ENCODE peak calls at places on chromosomes 3 and 15, in four cellular contexts. One of them, this sample, is unnamed. For H3K4me1, the result is how much of the 10 kb centered on the place peaks cover.

GRCh38 chr15:38930851-38931572 is 366.4 kb upstream of the RASGRP1 start:
- DNase-seq in testis: no peak
- DNase-seq in GM12878: no peak
- DNase-seq in body of pancreas: no peak
- DNase-seq in this sample: no peak

GRCh38 chr3:175601521-175601920 is 742.4 kb downstream of the NAALADL2 start:
- DNase-seq in testis: no peak
- DNase-seq in body of pancreas: no peak
- DNase-seq in GM12878: no peak
- DNase-seq in this sample: no peak

GRCh38 chr3:32143849-32144757 is 37.7 kb downstream of the GPD1L start:
- DNase-seq in body of pancreas: peak
- DNase-seq in testis: peak
- DNase-seq in GM12878: peak
- DNase-seq in this sample: no peak

GRCh38 chr3:122310361-122310760 is 14.7 kb upstream of the CSTA start:
- DNase-seq in GM12878: no peak
- DNase-seq in testis: no peak
- DNase-seq in body of pancreas: no peak
- DNase-seq in this sample: no peak

GRCh38 chr3:183015185-183015584 is 34.8 kb upstream of the DCUN1D1 start:
- DNase-seq in GM12878: no peak
- DNase-seq in testis: no peak
- DNase-seq in body of pancreas: no peak
- DNase-seq in this sample: no peak

GRCh38 chr15:59222106-59222505 is 15.5 kb downstream of the LDHAL6B start:
- DNase-seq in body of pancreas: no peak
- DNase-seq in GM12878: no peak
- DNase-seq in testis: no peak
- DNase-seq in this sample: no peak

GRCh38 chr3:170679190-170679589 is 93.3 kb upstream of the SLC7A14 start:
- DNase-seq in body of pancreas: no peak
- DNase-seq in testis: no peak
- DNase-seq in GM12878: no peak
- DNase-seq in this sample: no peak

GRCh38 chr3:185582871-185583270 is 3.2 kb upstream of the SENP2 start:
- DNase-seq in GM12878: peak
- DNase-seq in body of pancreas: no peak
- DNase-seq in testis: no peak
- DNase-seq in this sample: no peak

GRCh38 chr15:66123799-66124198 is 129.8 kb downstream of the MEGF11 start:
- DNase-seq in body of pancreas: no peak
- DNase-seq in testis: no peak
- DNase-seq in GM12878: no peak
- DNase-seq in this sample: no peak

GRCh38 chr3:38726751-38727150 is 77.3 kb upstream of the SCN5A start:
- DNase-seq in GM12878: no peak
- DNase-seq in testis: no peak
- DNase-seq in body of pancreas: peak
- DNase-seq in this sample: no peak

GRCh38 chr3:16808393-16809107 is 76.2 kb upstream of the PLCL2 start:
- DNase-seq in GM12878: no peak
- DNase-seq in body of pancreas: no peak
- DNase-seq in testis: no peak
- DNase-seq in this sample: no peak

GRCh38 chr3:71226565-71227281 is 356.8 kb downstream of the FOXP1 start:
- DNase-seq in GM12878: peak
- DNase-seq in body of pancreas: no peak
- DNase-seq in testis: no peak
- DNase-seq in this sample: peak

GRCh38 chr3:100954199-100954935 is 38.9 kb downstream of the ABI3BP start:
- DNase-seq in testis: no peak
- DNase-seq in body of pancreas: no peak
- DNase-seq in GM12878: no peak
- DNase-seq in this sample: no peak

DNA sequence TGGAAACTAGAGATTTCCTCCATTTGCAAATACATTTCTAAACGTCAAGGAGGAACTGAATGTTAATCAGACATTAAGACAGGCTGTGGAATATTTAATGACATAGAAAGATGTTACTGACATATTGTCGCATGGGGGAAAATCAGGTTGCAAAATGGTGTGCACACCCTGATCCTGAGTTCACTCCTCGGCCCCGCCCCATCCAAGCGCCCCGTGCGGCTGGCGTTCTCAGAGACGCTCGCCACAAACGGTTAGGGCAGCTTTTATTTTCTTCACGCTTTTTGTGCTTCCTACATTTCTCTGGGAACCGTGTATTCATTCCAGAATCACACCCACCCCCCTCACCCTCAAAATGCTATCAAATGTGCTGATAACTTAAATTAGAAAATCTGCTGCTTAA is 10.8 kb downstream of the H1-8 start:
- DNase-seq in body of pancreas: no peak
- DNase-seq in GM12878: no peak
- DNase-seq in testis: no peak
- DNase-seq in this sample: no peak
- H3K4me1 ChIP-seq in body of pancreas: under half
- H3K4me1 ChIP-seq in GM12878: under half
- H3K4me1 ChIP-seq in testis: under half
- H3K4me1 ChIP-seq in this sample: under half

DNA sequence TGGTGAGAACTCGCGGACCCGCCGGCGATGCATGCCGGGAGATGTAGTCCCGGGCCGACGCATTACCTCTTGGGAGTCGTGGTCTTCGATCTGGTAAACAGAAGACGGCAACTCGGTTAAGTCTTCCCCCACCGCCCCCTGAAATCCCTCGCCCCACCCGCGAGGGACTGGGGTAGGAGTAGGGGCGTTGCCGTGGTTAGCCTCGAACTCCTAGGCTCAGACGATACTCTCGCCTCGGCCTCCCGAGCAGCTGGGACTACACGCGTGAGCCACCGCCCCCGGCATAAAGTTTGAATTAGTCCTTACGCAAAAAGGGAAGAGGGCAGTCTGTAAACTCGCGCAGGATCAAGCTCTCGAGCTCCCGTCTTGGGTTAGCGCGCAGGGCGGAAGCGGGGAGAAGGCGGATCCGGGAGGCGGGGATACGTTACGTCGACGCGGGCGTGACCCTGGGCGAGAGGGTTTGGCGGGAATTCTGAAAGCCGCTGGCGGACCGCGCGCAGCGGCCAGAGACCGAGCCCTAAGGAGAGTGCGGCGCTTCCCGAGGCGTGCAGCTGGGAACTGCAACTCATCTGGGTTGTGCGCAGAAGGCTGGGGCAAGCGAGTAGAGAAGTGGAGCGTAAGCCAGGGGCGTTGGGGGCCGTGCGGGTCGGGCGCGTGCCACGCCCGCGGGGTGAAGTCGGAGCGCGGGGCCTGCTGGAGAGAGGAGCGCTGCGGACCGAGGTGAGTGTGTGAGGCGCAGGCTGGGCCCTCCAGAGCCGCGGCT is at the start of gene RAD51:
- DNase-seq in body of pancreas: peak
- DNase-seq in testis: peak
- DNase-seq in GM12878: peak
- DNase-seq in this sample: peak
- TF ChIP-seq POLR2A in body of pancreas: peak
- TF ChIP-seq POLR2A in testis: no peak
- TF ChIP-seq POLR2A in GM12878: peak
- TF ChIP-seq POLR2A in this sample: no peak

DNA sequence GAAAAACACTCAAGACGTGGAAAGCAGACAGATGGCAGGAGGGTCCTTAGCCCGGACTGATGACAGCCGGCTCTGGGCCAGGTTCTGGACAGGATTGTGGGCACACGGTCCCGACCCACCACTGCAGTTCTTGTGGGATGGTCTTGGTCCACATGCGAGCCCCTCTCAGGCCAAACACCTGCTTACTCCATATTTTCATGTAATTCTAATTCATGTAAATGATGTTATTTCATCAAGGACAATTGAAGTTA is 32.6 kb downstream of the TM2D3 start:
- DNase-seq in GM12878: no peak
- DNase-seq in body of pancreas: no peak
- DNase-seq in testis: no peak
- DNase-seq in this sample: no peak
- H3K4me1 ChIP-seq in GM12878: under half
- H3K4me1 ChIP-seq in body of pancreas: under half
- H3K4me1 ChIP-seq in testis: under half
- H3K4me1 ChIP-seq in this sample: under half

GRCh38 chr3:70184105-70184504 is 128.3 kb downstream of the MDFIC2 start:
- DNase-seq in testis: no peak
- DNase-seq in body of pancreas: no peak
- DNase-seq in GM12878: no peak
- DNase-seq in this sample: no peak
- TF ChIP-seq POLR2A in testis: no peak
- TF ChIP-seq POLR2A in body of pancreas: no peak
- TF ChIP-seq POLR2A in GM12878: no peak
- TF ChIP-seq POLR2A in this sample: no peak

DNA sequence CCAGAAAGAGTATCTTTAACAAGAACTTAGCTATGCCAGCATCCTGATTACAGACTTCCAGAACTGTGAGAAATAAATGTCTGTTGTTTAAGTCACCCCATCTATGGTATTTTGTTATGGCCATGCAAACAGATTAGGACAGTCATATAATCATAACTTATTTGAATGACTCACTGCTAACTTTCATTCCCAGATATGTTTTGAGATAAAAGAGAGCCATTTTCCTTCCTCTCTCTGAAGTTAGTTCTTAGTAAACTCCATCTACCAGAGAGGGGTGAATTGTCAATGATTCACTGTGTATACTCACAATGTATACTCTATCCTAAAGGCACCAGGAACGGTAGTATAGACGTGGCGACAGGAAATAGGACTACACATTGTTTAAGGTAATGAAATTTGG is 179.4 kb upstream of the DPH6 start:
- DNase-seq in GM12878: no peak
- DNase-seq in body of pancreas: no peak
- DNase-seq in testis: no peak
- DNase-seq in this sample: no peak
- H3K4me1 ChIP-seq in GM12878: under half
- H3K4me1 ChIP-seq in body of pancreas: under half
- H3K4me1 ChIP-seq in testis: under half
- H3K4me1 ChIP-seq in this sample: under half

DNA sequence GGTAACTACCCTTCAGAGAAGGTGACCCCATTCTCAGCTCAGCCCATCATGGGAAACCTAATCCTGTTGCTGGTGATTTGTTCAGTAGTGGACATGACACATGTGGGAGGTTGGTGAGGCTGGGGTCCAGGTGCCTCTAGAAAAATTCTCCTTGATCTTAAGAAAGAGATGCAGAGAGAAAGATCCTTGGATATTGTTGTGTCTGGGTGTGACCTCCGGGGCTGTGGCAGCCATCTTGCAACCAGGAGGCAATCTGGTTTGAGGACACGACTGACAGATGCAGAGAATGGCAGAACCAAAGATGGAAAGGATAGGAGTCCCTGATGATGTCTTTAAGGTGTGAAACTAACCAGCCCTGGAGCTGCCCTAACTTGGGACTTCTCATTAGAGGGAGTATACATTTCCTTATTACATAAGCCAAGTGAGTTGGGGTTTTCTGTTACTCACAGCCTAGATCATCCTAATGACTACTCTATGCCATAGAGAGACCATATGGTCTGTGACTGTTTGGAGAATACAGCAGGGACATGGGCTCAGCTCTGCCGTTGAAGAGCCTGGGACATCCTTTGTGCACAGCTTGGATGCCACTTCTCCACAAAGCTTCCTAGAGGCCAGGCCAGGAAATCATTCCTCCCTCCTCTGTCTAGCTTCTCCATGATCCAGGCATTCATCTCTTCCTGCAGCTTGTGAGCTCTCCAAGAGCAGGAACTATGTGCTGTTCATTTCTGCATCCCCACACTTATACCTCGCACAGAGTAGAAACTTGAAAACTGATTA is 45.8 kb downstream of the HRH1 start:
- DNase-seq in GM12878: no peak
- DNase-seq in testis: no peak
- DNase-seq in body of pancreas: no peak
- DNase-seq in this sample: no peak
- TF ChIP-seq POLR2A in GM12878: no peak
- TF ChIP-seq POLR2A in testis: no peak
- TF ChIP-seq POLR2A in body of pancreas: no peak
- TF ChIP-seq POLR2A in this sample: no peak

GRCh38 chr3:187040637-187041361 is 98.5 kb downstream of the RPL39L start:
- DNase-seq in body of pancreas: no peak
- DNase-seq in GM12878: no peak
- DNase-seq in testis: no peak
- DNase-seq in this sample: no peak
- H3K4me1 ChIP-seq in body of pancreas: under half
- H3K4me1 ChIP-seq in GM12878: half or more
- H3K4me1 ChIP-seq in testis: under half
- H3K4me1 ChIP-seq in this sample: under half

GRCh38 chr15:55403531-55403930 is 4.6 kb downstream of the CCPG1 start:
- DNase-seq in GM12878: no peak
- DNase-seq in body of pancreas: no peak
- DNase-seq in testis: no peak
- DNase-seq in this sample: no peak

GRCh38 chr15:55402707-55403106 is 5.5 kb downstream of the CCPG1 start:
- DNase-seq in testis: no peak
- DNase-seq in GM12878: no peak
- DNase-seq in body of pancreas: no peak
- DNase-seq in this sample: no peak

GRCh38 chr15:55407631-55407948 is 569 bp downstream of the CCPG1 start:
- DNase-seq in testis: no peak
- DNase-seq in GM12878: no peak
- DNase-seq in body of pancreas: no peak
- DNase-seq in this sample: no peak

DNA sequence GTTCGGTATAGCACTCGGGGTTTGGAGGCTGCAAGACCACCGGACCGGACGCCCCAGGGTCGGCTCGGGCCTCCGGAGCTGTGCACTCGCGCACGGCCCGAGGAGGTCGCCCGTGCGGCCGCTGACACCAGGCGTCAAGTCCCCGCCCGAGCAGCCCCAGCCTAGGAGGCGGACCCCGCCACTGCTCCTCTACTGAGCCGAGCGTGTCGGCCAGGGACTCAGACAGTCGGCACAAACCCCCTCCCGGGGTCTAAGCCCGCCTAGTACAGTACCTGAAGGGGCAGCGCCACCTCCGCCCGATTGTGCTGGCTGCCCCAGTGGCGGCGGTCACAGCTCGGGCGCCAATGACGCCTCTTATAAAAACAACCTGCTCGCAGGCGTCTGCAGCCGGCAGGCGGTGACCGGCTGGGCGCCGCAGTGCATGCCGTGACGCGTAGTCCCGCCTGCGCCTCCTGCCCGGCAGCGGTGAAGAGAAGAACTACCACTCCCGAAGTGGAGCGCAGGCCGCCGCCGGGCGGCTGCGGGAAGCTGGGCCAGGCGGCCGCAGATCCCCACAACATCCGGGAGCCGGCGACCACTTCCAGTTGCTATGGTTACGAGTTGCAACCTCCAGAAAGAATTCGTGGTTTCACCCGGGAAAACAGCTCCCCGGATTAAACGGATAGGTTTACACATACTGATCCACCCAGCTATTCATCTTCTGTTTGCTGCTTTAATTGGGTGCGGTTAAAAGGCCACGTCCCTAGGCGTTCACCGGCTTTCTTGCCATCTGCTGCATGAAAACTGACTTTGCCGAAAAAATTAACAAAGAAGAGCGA is at the start of the genes CCPG1 and PIERCE2:
- DNase-seq in GM12878: peak
- DNase-seq in testis: peak
- DNase-seq in body of pancreas: peak
- DNase-seq in this sample: peak
- TF ChIP-seq POLR2A in GM12878: peak
- TF ChIP-seq POLR2A in testis: no peak
- TF ChIP-seq POLR2A in body of pancreas: peak
- TF ChIP-seq POLR2A in this sample: no peak

This sample was measured in spleen.